ENCODE peak calls at places on chromosomes 2 and 18, in five cellular contexts. K, P, V, M and G are unnamed samples.

GRCh38 chr2:223217373-223217772 is 165.4 kb downstream of the KCNE4 start:
- DNase-seq in V (no peak), M (no peak), K (peak; percentile 14), P (no peak), G (no peak)

GRCh38 chr2:34353498-34354113 is 754.5 kb upstream of the FAM98A start:
- DNase-seq in K (no peak), M (no peak), V (no peak), P (no peak), G (no peak)

GRCh38 chr18:68759308-68759707 is 38.6 kb upstream of the CCDC102B start:
- DNase-seq in M (no peak), V (no peak), K (no peak), P (no peak), G (no peak)

GRCh38 chr2:121052023-121052422 is 233.0 kb downstream of the TFCP2L1 start:
- DNase-seq in M (no peak), V (no peak), K (no peak), P (no peak), G (peak; percentile 56)

GRCh38 chr2:37585982-37586621 is 85.3 kb downstream of the CDC42EP3 start:
- DNase-seq in K (peak; percentile 97), P (peak; percentile 77), V (peak; percentile 87), M (no peak), G (no peak)

GRCh38 chr2:202377308-202377736 is 1.2 kb downstream of the BMPR2 start:
- DNase-seq in M (peak; percentile 41), K (peak; percentile 32), P (peak; percentile 24), V (peak; percentile 38), G (peak; percentile 66)

GRCh38 chr2:165933211-165933610 is 20.4 kb downstream of the TTC21B start:
- DNase-seq in P (no peak), V (no peak), M (no peak), K (no peak), G (no peak)

GRCh38 chr2:47033102-47033880 is 117.7 kb upstream of the MCFD2 start:
- DNase-seq in K (no peak), M (no peak), V (no peak), P (no peak), G (no peak)

GRCh38 chr18:64854112-64854511 is 705.2 kb upstream of the LINC00305 start:
- DNase-seq in M (no peak), K (no peak), V (no peak), P (no peak), G (no peak)

GRCh38 chr2:28754321-28754720 is 2.7 kb downstream of the PPP1CB start:
- DNase-seq in M (no peak), K (peak; percentile 36), P (no peak), V (no peak), G (peak; percentile 32)

GRCh38 chr2:241064008-241064801 is 37.9 kb downstream of the MTERF4 start:
- DNase-seq in V (peak; percentile 58), K (no peak), P (peak; percentile 43), M (peak; percentile 13), G (no peak)

GRCh38 chr2:148253716-148254115 is 232.8 kb downstream of the MBD5 start:
- DNase-seq in M (no peak), P (no peak), K (peak; percentile 27), V (peak; percentile 9), G (peak; percentile 41)

GRCh38 chr2:237300755-237301154 is 113.2 kb downstream of the COL6A3 start:
- DNase-seq in K (no peak), M (no peak), P (no peak), V (no peak), G (no peak)